ENCODE peak calls at places on chromosome 17, in six cellular contexts. M, W, T, H, X and J are unnamed samples.

GRCh38 chr17:6639651-6640535 is 618 bp downstream of the KIAA0753 start:
- DNase-seq in M (peak), W (peak), T (no peak), H (peak), X (peak), J (no peak)

GRCh38 chr17:28895794-28896447 is 1.6 kb downstream of the FLOT2 start:
- DNase-seq in M (no peak), W (no peak), T (no peak), H (peak), X (no peak), J (no peak)

GRCh38 chr17:67221062-67221998 is 23.7 kb downstream of the HELZ start:
- DNase-seq in M (peak), W (no peak), T (no peak), H (peak), X (no peak), J (no peak)

GRCh38 chr17:54903375-54903774 is 2.7 kb downstream of the TOM1L1 start:
- DNase-seq in M (no peak), W (no peak), T (peak), H (no peak), X (peak), J (no peak)

GRCh38 chr17:41559548-41559947 is 12.3 kb downstream of the KRT9 start:
- DNase-seq in M (no peak), W (no peak), T (no peak), H (no peak), X (no peak), J (no peak)

GRCh38 chr17:2701996-2702741 is 9.4 kb downstream of the CLUH start:
- DNase-seq in M (no peak), W (peak), T (no peak), H (no peak), X (no peak), J (peak)

GRCh38 chr17:9271989-9272388 is 250.7 kb downstream of the NTN1 start:
- DNase-seq in M (no peak), W (no peak), T (no peak), H (no peak), X (no peak), J (no peak)

GRCh38 chr17:37488009-37488604 is 1.6 kb upstream of the DUSP14 start:
- DNase-seq in M (peak), W (no peak), T (no peak), H (peak), X (no peak), J (no peak)

GRCh38 chr17:21843951-21844590 is 151.7 kb downstream of the KCNJ18 start:
- DNase-seq in M (no peak), W (no peak), T (no peak), H (no peak), X (no peak), J (no peak)

GRCh38 chr17:72677108-72677507 is 415.4 kb downstream of the SLC39A11 start:
- DNase-seq in M (no peak), W (no peak), T (no peak), H (no peak), X (no peak), J (no peak)

GRCh38 chr17:5260542-5260941 is 21.5 kb upstream of the RABEP1 start:
- DNase-seq in M (no peak), W (no peak), T (no peak), H (no peak), X (no peak), J (no peak)

GRCh38 chr17:5254414-5254813 is 19.8 kb upstream of the SCIMP start:
- DNase-seq in M (no peak), W (no peak), T (no peak), H (no peak), X (no peak), J (no peak)

GRCh38 chr17:5262417-5262816 is 19.7 kb upstream of the RABEP1 start:
- DNase-seq in M (no peak), W (no peak), T (no peak), H (no peak), X (no peak), J (no peak)

GRCh38 chr17:5254903-5255521 is 20.4 kb upstream of the SCIMP start:
- DNase-seq in M (no peak), W (no peak), T (no peak), H (no peak), X (no peak), J (no peak)

DNA sequence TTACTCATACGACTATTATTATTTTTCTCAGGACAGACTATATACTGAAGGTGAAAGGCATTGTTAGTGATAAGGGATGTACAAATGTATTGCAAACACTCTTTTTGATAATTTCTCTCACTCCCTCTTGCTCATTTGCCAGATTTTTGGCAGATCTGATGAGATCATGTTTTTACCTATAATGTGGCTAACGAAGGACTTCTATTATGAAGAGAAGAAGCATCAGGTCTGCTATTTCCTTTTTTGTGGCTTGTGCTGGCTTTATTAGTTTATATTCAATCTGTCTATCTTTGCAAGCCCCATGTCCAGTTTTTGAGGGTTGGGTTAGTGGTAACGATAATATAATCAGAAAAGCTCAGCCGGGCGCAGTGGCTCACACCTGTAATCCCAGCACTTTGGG is 22.5 kb upstream of the SCIMP start:
- DNase-seq in M (no peak), W (no peak), T (no peak), H (no peak), X (no peak), J (no peak)
- TF ChIP-seq POLR2A in M (no peak), W (no peak), T (no peak), H (no peak), X (no peak), J (no peak)

GRCh38 chr17:31693433-31694210 is 165.4 kb downstream of the COPRS start:
- DNase-seq in M (no peak), W (no peak), T (no peak), H (no peak), X (no peak), J (no peak)
- TF ChIP-seq POLR2AphosphoS5 in M (no peak), W (peak), T (no peak), H (no peak), X (no peak), J (no peak)

GRCh38 chr17:44110823-44111633 is 12.4 kb downstream of the HDAC5 start:
- DNase-seq in M (peak), W (peak), T (peak), H (peak), X (peak), J (peak)
- TF ChIP-seq POLR2A in M (no peak), W (no peak), T (no peak), H (no peak), X (no peak), J (no peak)

GRCh38 chr17:82017612-82018151 is 5.0 kb downstream of the CENPX start:
- DNase-seq in M (no peak), W (no peak), T (no peak), H (no peak), X (peak), J (no peak)
- TF ChIP-seq POLR2AphosphoS5 in M (no peak), W (no peak), T (no peak), H (no peak), X (no peak), J (no peak)

DNA sequence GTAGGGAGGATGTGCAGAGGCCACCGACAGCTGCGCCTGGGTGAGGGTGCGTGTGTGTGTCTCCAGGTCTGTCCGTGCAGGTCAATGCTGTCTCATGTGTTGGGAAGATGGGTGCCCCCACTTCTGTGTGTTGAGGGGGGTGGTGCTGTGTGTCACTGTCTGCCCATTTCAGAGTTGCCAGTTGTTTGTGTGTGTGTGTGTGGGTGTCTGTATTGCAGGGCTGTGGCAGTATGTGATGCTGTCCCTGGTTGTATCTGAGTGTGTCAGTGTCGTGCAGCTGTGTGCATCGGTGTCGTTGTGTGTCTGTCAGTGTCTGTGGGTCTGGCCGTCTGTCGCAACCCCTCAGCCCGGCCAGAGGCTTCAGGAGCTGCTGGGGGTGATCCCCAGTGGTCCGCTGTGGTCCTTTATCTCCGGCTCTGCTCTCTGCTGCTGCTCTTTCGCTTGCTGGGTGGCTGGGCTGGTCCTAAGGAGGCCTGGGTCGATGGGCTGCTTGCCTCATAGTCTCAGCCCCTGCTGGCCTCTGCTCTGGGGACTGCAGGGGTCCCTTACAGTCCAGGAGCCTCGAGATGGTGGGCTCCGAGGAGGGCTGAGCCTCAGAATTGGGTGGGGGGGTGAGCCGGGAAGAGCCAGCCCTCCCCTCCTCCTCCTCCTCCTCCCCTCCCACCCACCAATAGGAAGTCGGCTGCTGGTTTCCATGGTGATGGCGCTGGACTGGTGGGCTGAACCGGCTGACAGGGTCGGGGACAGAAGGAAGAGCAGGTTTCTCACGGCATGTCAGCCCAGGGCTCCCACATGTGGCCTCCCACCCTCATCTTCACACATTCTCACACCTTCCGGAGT is at the start of gene TSPOAP1:
- DNase-seq in M (peak), W (no peak), T (no peak), H (no peak), X (peak), J (no peak)
- TF ChIP-seq POLR2A in M (peak), W (no peak), T (no peak), H (no peak), X (no peak), J (no peak)

DNA sequence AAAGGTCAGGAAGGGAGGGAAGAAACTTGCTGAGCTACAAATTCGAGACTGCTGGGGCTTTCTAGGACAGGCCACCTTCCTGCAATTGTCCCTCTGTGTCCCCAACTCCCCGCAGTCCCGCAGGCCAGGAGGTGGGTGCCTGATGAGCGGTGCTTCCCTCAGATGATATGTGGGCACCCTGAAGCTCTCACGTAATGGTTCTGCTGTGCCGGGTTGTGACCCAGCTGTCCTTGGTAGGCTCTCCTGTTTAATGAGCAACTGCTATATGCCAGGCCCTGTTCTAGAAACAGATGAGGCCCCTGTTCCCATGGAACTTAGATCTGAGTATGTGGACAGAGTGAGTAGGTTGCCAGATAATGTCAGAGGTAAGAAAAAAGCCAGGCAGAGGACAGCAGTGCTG is 22.0 kb upstream of the MYO15B start:
- DNase-seq in M (no peak), W (no peak), T (no peak), H (no peak), X (no peak), J (no peak)
- TF ChIP-seq POLR2AphosphoS5 in M (no peak), W (no peak), T (no peak), H (no peak), X (no peak), J (no peak)

GRCh38 chr17:76643553-76644148 is at the start of gene ST6GALNAC1:
- DNase-seq in M (peak), W (peak), T (peak), H (peak), X (peak), J (peak)
- TF ChIP-seq POLR2A in M (peak), W (peak), T (no peak), H (no peak), X (no peak), J (no peak)

GRCh38 chr17:45106101-45106500 is 26.2 kb downstream of the PLCD3 start:
- DNase-seq in M (no peak), W (no peak), T (no peak), H (no peak), X (no peak), J (no peak)

GRCh38 chr17:45104029-45104428 is 28.3 kb downstream of the PLCD3 start:
- DNase-seq in M (no peak), W (no peak), T (no peak), H (no peak), X (no peak), J (no peak)

GRCh38 chr17:45103269-45103795 is 29.0 kb downstream of the PLCD3 start:
- DNase-seq in M (no peak), W (no peak), T (no peak), H (no peak), X (no peak), J (no peak)

GRCh38 chr17:45104907-45105624 is 27.2 kb downstream of the PLCD3 start:
- DNase-seq in M (no peak), W (no peak), T (no peak), H (no peak), X (no peak), J (no peak)

GRCh38 chr17:45104497-45104896 is 27.8 kb downstream of the PLCD3 start:
- DNase-seq in M (no peak), W (no peak), T (no peak), H (no peak), X (no peak), J (no peak)
- TF ChIP-seq POLR2AphosphoS5 in M (peak), W (no peak), T (no peak), H (no peak), X (no peak), J (no peak)